ENCODE peak calls at places on chromosome 2, in nine cellular contexts. F is upper lobe of left lung, R is vagina, V is heart left ventricle, D is endothelial cell of umbilical vein, K is ovary, T is Peyer's patch, O is H1, A is body of pancreas. E is an unnamed sample.

GRCh38 chr2:144559681-144560080 is 39.8 kb upstream of the ZEB2 start:
- DNase-seq in F (no peak), O (no peak), A (no peak), T (no peak), V (no peak), D (no peak), R (no peak), K (no peak), E (no peak)

GRCh38 chr2:71006287-71006686 is 11.6 kb upstream of the TEX261 start:
- DNase-seq in K (no peak), V (no peak), F (no peak), R (peak; percentile 77), A (no peak), D (no peak), O (no peak), T (no peak), E (peak; percentile 37)

GRCh38 chr2:146927080-146927714 is 917.6 kb upstream of the ACVR2A start:
- DNase-seq in O (peak; percentile 58), R (no peak), D (peak; percentile 59), K (peak; percentile 30), T (peak; percentile 74), V (no peak), F (no peak), A (peak; percentile 25), E (peak; percentile 37)

GRCh38 chr2:196902828-196903227 is 23.7 kb downstream of the PGAP1 start:
- DNase-seq in T (no peak), O (no peak), F (no peak), A (no peak), V (no peak), K (no peak), D (no peak), R (no peak), E (no peak)

GRCh38 chr2:263774-264492 is at the start of gene SH3YL1:
- DNase-seq in A (peak; percentile 90), O (no peak), D (peak; percentile 7), F (peak; percentile 95), T (peak; percentile 89), V (peak; percentile 5), K (peak; percentile 69), R (no peak), E (peak; percentile 50)

GRCh38 chr2:178194600-178195389 is 483 bp downstream of the OSBPL6 start:
- DNase-seq in T (peak; percentile 57), A (peak; percentile 52), R (no peak), O (peak; percentile 81), V (peak; percentile 48), K (peak; percentile 42), D (peak; percentile 71), F (peak; percentile 88), E (no peak)

GRCh38 chr2:72913531-72914225 is 3.6 kb upstream of the EMX1 start:
- DNase-seq in D (no peak), T (peak; percentile 25), K (no peak), A (no peak), V (no peak), R (no peak), F (no peak), O (no peak), E (peak; percentile 68)

GRCh38 chr2:80126596-80127189 is 177.9 kb downstream of the LRRTM1 start:
- DNase-seq in D (no peak), T (no peak), O (no peak), V (no peak), R (no peak), K (no peak), A (no peak), F (no peak), E (no peak)

GRCh38 chr2:38224181-38224580 is 148.2 kb upstream of the CYP1B1 start:
- DNase-seq in K (no peak), V (no peak), F (no peak), D (no peak), T (no peak), O (no peak), R (no peak), A (no peak), E (no peak)

GRCh38 chr2:209334188-209335017 is 89.4 kb upstream of the MAP2 start:
- DNase-seq in T (peak; percentile 67), V (peak; percentile 27), R (no peak), F (no peak), D (peak; percentile 69), K (peak; percentile 46), O (peak; percentile 61), A (peak; percentile 73), E (peak; percentile 19)

DNA sequence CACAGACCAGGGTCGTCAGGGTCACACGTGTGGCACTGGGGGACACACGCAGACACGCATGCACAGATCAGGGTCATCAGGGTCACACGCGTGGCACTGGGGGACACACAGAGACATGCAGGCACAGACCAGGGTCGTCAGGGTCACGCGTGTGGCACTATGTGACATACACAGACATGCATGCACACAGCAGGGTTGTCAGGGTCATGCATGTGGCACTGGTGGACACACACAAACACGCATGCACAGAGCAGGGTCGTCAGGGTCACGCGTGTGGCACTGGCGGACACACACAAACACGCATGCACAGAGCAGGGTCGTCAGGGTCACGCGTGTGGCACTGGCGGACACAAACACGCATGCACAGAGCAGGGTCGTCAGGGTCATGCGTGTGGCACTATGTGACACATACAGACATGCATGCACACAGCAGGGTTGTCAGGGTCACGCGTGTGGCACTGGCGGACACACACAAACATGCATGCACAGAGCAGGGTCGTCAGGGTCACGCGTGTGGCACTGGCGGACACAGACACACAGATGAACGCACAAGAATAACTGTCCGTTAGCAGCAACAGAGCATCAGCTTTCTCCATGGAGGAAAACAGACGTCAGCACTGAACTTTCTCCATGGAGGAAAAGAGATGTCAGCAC is 34.9 kb downstream of the HDAC4 start:
- DNase-seq in R (no peak), D (no peak), O (no peak), A (no peak), K (peak; percentile 14), T (no peak), V (no peak), F (no peak), E (no peak)
- TF ChIP-seq CTCF in R (no peak), D (no peak), O (no peak), A (no peak), K (no peak), T (no peak), V (no peak), F (no peak), E (no peak)

GRCh38 chr2:149040451-149040850 is 2.0 kb downstream of the LYPD6B start:
- DNase-seq in O (peak; percentile 94), A (peak; percentile 37), V (no peak), D (peak; percentile 14), R (no peak), T (peak; percentile 65), F (no peak), K (no peak), E (peak; percentile 82)

GRCh38 chr2:149037851-149038250 is 648 bp upstream of the LYPD6B start:
- DNase-seq in A (peak; percentile 63), T (no peak), R (no peak), K (no peak), O (no peak), V (no peak), D (no peak), F (no peak), E (peak; percentile 79)

GRCh38 chr2:149039213-149039724 is 770 bp downstream of the LYPD6B start:
- DNase-seq in K (no peak), T (no peak), R (no peak), F (no peak), O (no peak), V (no peak), D (no peak), A (peak; percentile 10), E (peak; percentile 78)

GRCh38 chr2:149036507-149037293 is 1.8 kb upstream of the LYPD6B start:
- DNase-seq in R (no peak), T (no peak), V (no peak), O (no peak), K (no peak), A (no peak), D (no peak), F (no peak), E (no peak)

GRCh38 chr2:149038442-149039212 is at the start of gene LYPD6B:
- DNase-seq in F (peak; percentile 89), A (peak; percentile 86), K (peak; percentile 20), T (peak; percentile 75), O (peak; percentile 82), V (no peak), D (no peak), R (no peak), E (peak; percentile 84)
- TF ChIP-seq POLR2A in F (no peak), A (peak; percentile 23), K (no peak), T (no peak), O (no peak), V (no peak), D (no peak), R (no peak), E (no peak)

GRCh38 chr2:218229851-218230250 is 12.9 kb downstream of the ARPC2 start:
- DNase-seq in V (no peak), R (no peak), K (no peak), T (peak; percentile 62), F (no peak), D (no peak), A (no peak), O (no peak), E (no peak)

GRCh38 chr2:218228366-218229092 is 11.5 kb downstream of the ARPC2 start:
- DNase-seq in R (no peak), A (no peak), K (no peak), V (no peak), O (no peak), T (no peak), D (no peak), F (no peak), E (no peak)

GRCh38 chr2:218226903-218227302 is 9.9 kb downstream of the ARPC2 start:
- DNase-seq in V (no peak), R (no peak), A (no peak), D (no peak), O (no peak), F (no peak), K (no peak), T (no peak), E (no peak)

GRCh38 chr2:218230882-218231281 is 13.9 kb downstream of the ARPC2 start:
- DNase-seq in F (no peak), O (no peak), R (no peak), K (no peak), A (peak; percentile 66), V (no peak), D (no peak), T (peak; percentile 79), E (no peak)

DNA sequence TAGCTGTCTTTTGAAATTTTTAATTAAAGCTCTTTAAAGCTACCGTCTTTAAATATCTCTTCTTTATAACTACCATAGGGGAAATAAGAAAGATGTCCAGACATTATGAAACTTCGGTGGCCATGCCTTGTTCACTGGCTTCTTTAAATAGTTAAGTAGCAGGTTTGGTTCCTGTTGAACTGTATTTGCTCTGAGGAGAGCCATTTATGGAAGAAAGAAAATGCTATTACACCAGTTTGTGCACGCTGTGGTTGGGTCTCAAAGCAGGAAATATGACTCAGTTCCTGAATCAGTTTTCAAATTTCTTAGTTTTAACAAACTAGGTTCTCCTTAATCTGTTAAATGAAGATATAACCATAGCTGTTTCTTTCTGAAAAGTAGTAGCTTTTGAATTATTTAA is 12.2 kb downstream of the ARPC2 start:
- DNase-seq in R (no peak), O (no peak), D (peak; percentile 88), F (no peak), K (no peak), V (no peak), T (no peak), A (no peak), E (no peak)
- H3K4me3 ChIP-seq in R (no peak overlapping the region), O (no peak overlapping the region), D (peak overlapping the region; percentile 39), F (no peak overlapping the region), K (no peak overlapping the region), V (peak overlapping the region; percentile 3), T (no peak overlapping the region), A (no peak overlapping the region), E (no peak overlapping the region)

DNA sequence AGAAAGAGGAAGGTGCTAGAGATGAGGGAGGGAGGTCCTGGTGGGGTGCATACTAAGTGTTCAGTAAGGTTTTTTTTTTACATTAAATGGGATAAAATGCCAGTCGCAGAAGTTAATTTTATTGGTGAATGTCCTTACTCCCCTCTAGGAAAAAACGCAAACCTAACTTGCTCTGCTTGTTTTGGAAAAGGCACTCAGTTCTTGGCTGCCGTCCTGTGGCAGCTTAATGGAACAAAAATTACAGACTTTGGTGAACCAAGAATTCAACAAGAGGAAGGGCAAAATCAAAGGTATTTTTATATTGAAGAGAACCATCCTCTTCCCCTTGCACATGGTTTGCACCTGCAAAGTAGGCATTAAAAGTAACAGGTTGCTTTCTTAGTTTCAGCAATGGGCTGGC is 12.7 kb upstream of the IL18R1 start:
- DNase-seq in D (peak; percentile 41), V (no peak), O (no peak), A (no peak), R (no peak), K (no peak), F (no peak), T (no peak), E (no peak)
- TF ChIP-seq CTCF in D (no peak), V (peak; percentile 27), O (no peak), A (no peak), R (no peak), K (no peak), F (no peak), T (no peak), E (no peak)

E was measured in lower leg skin.